ENCODE peak calls at places on chromosome 17, in six cellular contexts. P, A, I, R, Q and J are unnamed samples.

GRCh38 chr17:75617675-75618074 is 15.6 kb upstream of the SMIM5 start:
- DNase-seq in A (no peak), R (no peak), P (no peak), Q (no peak), I (no peak), J (no peak)

GRCh38 chr17:31313982-31314787 is at the start of gene EVI2B:
- DNase-seq in Q (peak; percentile 80), I (no peak), R (no peak), P (no peak), A (peak; percentile 13), J (peak; percentile 78)

GRCh38 chr17:48541036-48541573 is 3.8 kb downstream of the HOXB2 start:
- DNase-seq in Q (no peak), P (no peak), A (no peak), R (no peak), I (no peak), J (no peak)

GRCh38 chr17:40561871-40562611 is 3.2 kb downstream of the CCR7 start:
- DNase-seq in I (no peak), R (peak; percentile 34), A (no peak), P (no peak), Q (no peak), J (no peak)

GRCh38 chr17:3911271-3912053 is 4.8 kb downstream of the P2RX1 start:
- DNase-seq in I (no peak), P (peak; percentile 63), Q (no peak), A (peak; percentile 86), R (no peak), J (no peak)

GRCh38 chr17:48211787-48212186 is 104.2 kb downstream of the SNX11 start:
- DNase-seq in R (no peak), I (no peak), P (no peak), Q (no peak), A (no peak), J (no peak)

GRCh38 chr17:27975146-27976011 is 67.1 kb upstream of the NLK start:
- DNase-seq in R (no peak), Q (peak; percentile 28), I (no peak), A (no peak), P (peak; percentile 97), J (no peak)

GRCh38 chr17:35345926-35346771 is 27.3 kb downstream of the SLFN11 start:
- DNase-seq in Q (peak; percentile 38), P (no peak), R (peak; percentile 83), I (no peak), A (peak; percentile 46), J (peak; percentile 46)

GRCh38 chr17:278055-279028 is 74.3 kb downstream of the RPH3AL start:
- DNase-seq in I (no peak), R (no peak), Q (no peak), P (no peak), A (no peak), J (no peak)

GRCh38 chr17:81805707-81806460 is 1.9 kb downstream of the GCGR start:
- DNase-seq in A (no peak), I (no peak), P (no peak), Q (no peak), R (no peak), J (no peak)

GRCh38 chr17:45895304-45895968 is 1.1 kb downstream of the MAPT start:
- DNase-seq in I (peak; percentile 65), P (peak; percentile 55), A (peak; percentile 41), R (peak; percentile 82), Q (peak; percentile 12), J (peak; percentile 8)

GRCh38 chr17:82042649-82043048 is 5.2 kb upstream of the DCXR start:
- DNase-seq in I (no peak), A (no peak), P (no peak), R (no peak), Q (no peak), J (no peak)

GRCh38 chr17:81302861-81303326 is 7.8 kb upstream of the SLC38A10 start:
- DNase-seq in A (no peak), R (peak; percentile 80), I (no peak), Q (no peak), P (no peak), J (no peak)

GRCh38 chr17:13728751-13729150 is 127.0 kb upstream of the HS3ST3A1 start:
- DNase-seq in P (no peak), I (no peak), A (no peak), R (no peak), Q (no peak), J (no peak)

GRCh38 chr17:53626286-53626685 is 196.4 kb upstream of the KIF2B start:
- DNase-seq in Q (peak; percentile 13), R (no peak), I (no peak), P (no peak), A (no peak), J (no peak)

GRCh38 chr17:69608808-69609494 is 194.5 kb downstream of the MAP2K6 start:
- DNase-seq in P (no peak), A (no peak), R (no peak), I (no peak), Q (peak; percentile 95), J (peak; percentile 91)

GRCh38 chr17:48550313-48551205 is 5.7 kb upstream of the HOXB2 start:
- DNase-seq in A (no peak), P (no peak), Q (no peak), I (peak; percentile 91), R (no peak), J (no peak)

GRCh38 chr17:50459081-50459676 is 9.5 kb downstream of the CHAD start:
- DNase-seq in Q (peak; percentile 32), R (no peak), P (no peak), A (no peak), I (no peak), J (peak; percentile 77)

GRCh38 chr17:74271902-74272563 is 2.0 kb upstream of the DNAI2 start:
- DNase-seq in I (no peak), Q (no peak), P (no peak), A (no peak), R (peak; percentile 63), J (no peak)

GRCh38 chr17:65131244-65131643 is 5.9 kb upstream of the RGS9 start:
- DNase-seq in P (no peak), I (no peak), R (no peak), Q (no peak), A (no peak), J (no peak)

GRCh38 chr17:880074-880870 is 98.1 kb downstream of the MRM3 start:
- DNase-seq in I (no peak), R (no peak), Q (peak; percentile 22), A (no peak), P (no peak), J (peak; percentile 75)

GRCh38 chr17:6752068-6752909 is 3.6 kb upstream of the XAF1 start:
- DNase-seq in P (no peak), I (no peak), A (no peak), R (peak; percentile 53), Q (peak; percentile 100), J (peak; percentile 100)

GRCh38 chr17:37082461-37082860 is 133.7 kb downstream of the AATF start:
- DNase-seq in P (no peak), A (no peak), R (no peak), I (no peak), Q (peak; percentile 14), J (no peak)

GRCh38 chr17:1630662-1631061 is 2.0 kb upstream of the SLC43A2 start:
- DNase-seq in A (no peak), I (no peak), Q (no peak), P (no peak), R (no peak), J (no peak)

GRCh38 chr17:45234641-45235040 is 13.0 kb downstream of the FMNL1 start:
- DNase-seq in R (no peak), Q (no peak), P (no peak), I (peak; percentile 22), A (peak; percentile 77), J (no peak)

GRCh38 chr17:4152471-4152870 is 9.5 kb downstream of the CYB5D2 start:
- DNase-seq in P (no peak), I (no peak), R (no peak), Q (no peak), A (no peak), J (no peak)

GRCh38 chr17:67862614-67863217 is 37.4 kb downstream of the BPTF start:
- DNase-seq in Q (no peak), A (no peak), P (no peak), R (no peak), I (no peak), J (no peak)

GRCh38 chr17:74369221-74369620 is 1.9 kb downstream of the GPR142 start:
- DNase-seq in R (no peak), I (no peak), Q (no peak), P (no peak), A (no peak), J (no peak)

GRCh38 chr17:48567209-48567608 is 10.9 kb downstream of the HOXB4 start:
- DNase-seq in Q (no peak), P (no peak), I (no peak), R (no peak), A (no peak), J (no peak)

GRCh38 chr17:17809527-17810373 is 27.0 kb downstream of the SREBF1 start:
- DNase-seq in R (no peak), Q (peak; percentile 80), P (no peak), I (no peak), A (no peak), J (peak; percentile 68)

GRCh38 chr17:65537845-65538678 is 23.4 kb downstream of the AXIN2 start:
- DNase-seq in P (no peak), A (no peak), R (no peak), Q (no peak), I (no peak), J (no peak)

GRCh38 chr17:58870747-58871146 is 115.1 kb downstream of the PPM1E start:
- DNase-seq in R (no peak), I (no peak), A (no peak), Q (peak; percentile 8), P (no peak), J (no peak)

GRCh38 chr17:49970498-49970897 is 1.5 kb downstream of the DLX4 start:
- DNase-seq in Q (no peak), I (no peak), P (no peak), R (no peak), A (no peak), J (no peak)

GRCh38 chr17:54968954-54969400 is 412 bp downstream of the STXBP4 start:
- DNase-seq in P (no peak), Q (peak; percentile 49), I (no peak), A (peak; percentile 4), R (peak; percentile 56), J (peak; percentile 55)

GRCh38 chr17:81159611-81160265 is 5.6 kb upstream of the PVALEF start:
- DNase-seq in I (no peak), A (no peak), Q (no peak), R (no peak), P (no peak), J (no peak)

GRCh38 chr17:59244081-59244480 is 23.8 kb downstream of the GDPD1 start:
- DNase-seq in P (no peak), R (no peak), Q (no peak), A (no peak), I (no peak), J (no peak)

GRCh38 chr17:17820046-17820445 is 16.7 kb downstream of the SREBF1 start:
- DNase-seq in A (no peak), I (no peak), Q (no peak), R (no peak), P (no peak), J (no peak)